ENCODE peak calls at places on chromosomes 13 and 19, in six cellular contexts. One of them, this sample, is unnamed.

GRCh38 chr19:55491546-55492360 is 3.5 kb downstream of the SSC5D start:
- DNase-seq in thoracic aorta: no peak
- DNase-seq in small intestine: no peak
- DNase-seq in cardiac muscle cell: no peak
- DNase-seq in neural progenitor cell: no peak
- DNase-seq in ascending aorta: no peak
- DNase-seq in this sample: no peak

GRCh38 chr13:109610517-109610916 is 175.9 kb downstream of the IRS2 start:
- DNase-seq in thoracic aorta: no peak
- DNase-seq in small intestine: peak; percentile 50
- DNase-seq in cardiac muscle cell: peak; percentile 27
- DNase-seq in neural progenitor cell: peak; percentile 50
- DNase-seq in ascending aorta: no peak
- DNase-seq in this sample: no peak

GRCh38 chr19:14770944-14771839 is 7.2 kb downstream of the ADGRE2 start:
- DNase-seq in thoracic aorta: no peak
- DNase-seq in small intestine: no peak
- DNase-seq in cardiac muscle cell: no peak
- DNase-seq in neural progenitor cell: peak; percentile 23
- DNase-seq in ascending aorta: no peak
- DNase-seq in this sample: no peak

GRCh38 chr13:19345158-19345557 is 163.5 kb upstream of the TUBA3C start:
- DNase-seq in thoracic aorta: no peak
- DNase-seq in small intestine: no peak
- DNase-seq in cardiac muscle cell: no peak
- DNase-seq in neural progenitor cell: no peak
- DNase-seq in ascending aorta: no peak
- DNase-seq in this sample: no peak

GRCh38 chr13:36509369-36509768 is 77.1 kb downstream of the CCNA1 start:
- DNase-seq in thoracic aorta: no peak
- DNase-seq in small intestine: no peak
- DNase-seq in cardiac muscle cell: no peak
- DNase-seq in neural progenitor cell: peak; percentile 35
- DNase-seq in ascending aorta: no peak
- DNase-seq in this sample: no peak

GRCh38 chr13:74796126-74796643 is 662.0 kb upstream of the KLF12 start:
- DNase-seq in thoracic aorta: no peak
- DNase-seq in small intestine: no peak
- DNase-seq in cardiac muscle cell: no peak
- DNase-seq in neural progenitor cell: no peak
- DNase-seq in ascending aorta: no peak
- DNase-seq in this sample: no peak

GRCh38 chr19:8593931-8594330 is 16.6 kb downstream of the ADAMTS10 start:
- DNase-seq in thoracic aorta: no peak
- DNase-seq in small intestine: no peak
- DNase-seq in cardiac muscle cell: no peak
- DNase-seq in neural progenitor cell: no peak
- DNase-seq in ascending aorta: no peak
- DNase-seq in this sample: no peak

GRCh38 chr19:13164370-13165090 is 14.3 kb downstream of the IER2 start:
- DNase-seq in thoracic aorta: no peak
- DNase-seq in small intestine: peak; percentile 73
- DNase-seq in cardiac muscle cell: peak; percentile 57
- DNase-seq in neural progenitor cell: peak; percentile 92
- DNase-seq in ascending aorta: no peak
- DNase-seq in this sample: no peak

GRCh38 chr19:728011-728410 is 19.3 kb downstream of the PALM start:
- DNase-seq in thoracic aorta: no peak
- DNase-seq in small intestine: no peak
- DNase-seq in cardiac muscle cell: no peak
- DNase-seq in neural progenitor cell: no peak
- DNase-seq in ascending aorta: no peak
- DNase-seq in this sample: no peak

GRCh38 chr19:410243-410781 is 1.4 kb upstream of the C2CD4C start:
- DNase-seq in thoracic aorta: no peak
- DNase-seq in small intestine: no peak
- DNase-seq in cardiac muscle cell: no peak
- DNase-seq in neural progenitor cell: no peak
- DNase-seq in ascending aorta: no peak
- DNase-seq in this sample: no peak

GRCh38 chr13:114179087-114179658 is at the start of gene CFAP97D2:
- DNase-seq in thoracic aorta: no peak
- DNase-seq in small intestine: no peak
- DNase-seq in cardiac muscle cell: no peak
- DNase-seq in neural progenitor cell: peak; percentile 29
- DNase-seq in ascending aorta: no peak
- DNase-seq in this sample: no peak

GRCh38 chr19:9913237-9914000 is 22.9 kb downstream of the OLFM2 start:
- DNase-seq in thoracic aorta: no peak
- DNase-seq in small intestine: no peak
- DNase-seq in cardiac muscle cell: peak; percentile 71
- DNase-seq in neural progenitor cell: peak; percentile 68
- DNase-seq in ascending aorta: no peak
- DNase-seq in this sample: no peak

GRCh38 chr19:5068251-5069090 is 99.6 kb downstream of the KDM4B start:
- DNase-seq in thoracic aorta: no peak
- DNase-seq in small intestine: peak; percentile 65
- DNase-seq in cardiac muscle cell: no peak
- DNase-seq in neural progenitor cell: no peak
- DNase-seq in ascending aorta: no peak
- DNase-seq in this sample: no peak

GRCh38 chr13:36639610-36640009 is 34.2 kb upstream of the SERTM1 start:
- DNase-seq in thoracic aorta: no peak
- DNase-seq in small intestine: no peak
- DNase-seq in cardiac muscle cell: no peak
- DNase-seq in neural progenitor cell: no peak
- DNase-seq in ascending aorta: no peak
- DNase-seq in this sample: no peak

GRCh38 chr13:106530209-106530906 is 5.1 kb downstream of the EFNB2 start:
- DNase-seq in thoracic aorta: no peak
- DNase-seq in small intestine: peak; percentile 43
- DNase-seq in cardiac muscle cell: no peak
- DNase-seq in neural progenitor cell: peak; percentile 46
- DNase-seq in ascending aorta: no peak
- DNase-seq in this sample: no peak

GRCh38 chr19:6216996-6217751 is 62.6 kb downstream of the MLLT1 start:
- DNase-seq in thoracic aorta: no peak
- DNase-seq in small intestine: no peak
- DNase-seq in cardiac muscle cell: peak; percentile 95
- DNase-seq in neural progenitor cell: peak; percentile 94
- DNase-seq in ascending aorta: no peak
- DNase-seq in this sample: no peak

GRCh38 chr19:35896643-35897040 is 3.7 kb downstream of the NFKBID start:
- DNase-seq in thoracic aorta: no peak
- DNase-seq in small intestine: no peak
- DNase-seq in cardiac muscle cell: no peak
- DNase-seq in neural progenitor cell: no peak
- DNase-seq in ascending aorta: no peak
- DNase-seq in this sample: no peak

GRCh38 chr19:19137556-19138109 is 645 bp downstream of the TMEM161A start:
- DNase-seq in thoracic aorta: no peak
- DNase-seq in small intestine: no peak
- DNase-seq in cardiac muscle cell: peak; percentile 39
- DNase-seq in neural progenitor cell: peak; percentile 20
- DNase-seq in ascending aorta: no peak
- DNase-seq in this sample: no peak

GRCh38 chr19:19132912-19133311 is 5.4 kb downstream of the TMEM161A start:
- DNase-seq in thoracic aorta: no peak
- DNase-seq in small intestine: no peak
- DNase-seq in cardiac muscle cell: no peak
- DNase-seq in neural progenitor cell: no peak
- DNase-seq in ascending aorta: no peak
- DNase-seq in this sample: no peak

GRCh38 chr19:19133985-19134384 is 4.3 kb downstream of the TMEM161A start:
- DNase-seq in thoracic aorta: no peak
- DNase-seq in small intestine: no peak
- DNase-seq in cardiac muscle cell: no peak
- DNase-seq in neural progenitor cell: no peak
- DNase-seq in ascending aorta: no peak
- DNase-seq in this sample: no peak

GRCh38 chr19:19131989-19132388 is 6.3 kb downstream of the TMEM161A start:
- DNase-seq in thoracic aorta: no peak
- DNase-seq in small intestine: no peak
- DNase-seq in cardiac muscle cell: no peak
- DNase-seq in neural progenitor cell: no peak
- DNase-seq in ascending aorta: no peak
- DNase-seq in this sample: no peak

GRCh38 chr19:19134687-19135158 is 3.6 kb downstream of the TMEM161A start:
- DNase-seq in thoracic aorta: no peak
- DNase-seq in small intestine: peak; percentile 24
- DNase-seq in cardiac muscle cell: peak; percentile 98
- DNase-seq in neural progenitor cell: peak; percentile 55
- DNase-seq in ascending aorta: no peak
- DNase-seq in this sample: no peak
- H3K4me3 ChIP-seq in thoracic aorta: no peak overlapping the region
- H3K4me3 ChIP-seq in small intestine: no peak overlapping the region
- H3K4me3 ChIP-seq in cardiac muscle cell: no peak overlapping the region
- H3K4me3 ChIP-seq in neural progenitor cell: no peak overlapping the region
- H3K4me3 ChIP-seq in ascending aorta: no peak overlapping the region
- H3K4me3 ChIP-seq in this sample: no peak overlapping the region

GRCh38 chr19:44985445-44985844 is 15.8 kb upstream of the RELB start:
- DNase-seq in thoracic aorta: no peak
- DNase-seq in small intestine: no peak
- DNase-seq in cardiac muscle cell: no peak
- DNase-seq in neural progenitor cell: no peak
- DNase-seq in ascending aorta: no peak
- DNase-seq in this sample: no peak
- H3K36me3 ChIP-seq in thoracic aorta: peaks cover 34% of the 10 kb centered on the region
- H3K36me3 ChIP-seq in small intestine: peaks cover 6% of the 10 kb centered on the region
- H3K36me3 ChIP-seq in cardiac muscle cell: peaks cover 21% of the 10 kb centered on the region
- H3K36me3 ChIP-seq in neural progenitor cell: no peaks in the 10 kb centered on the region
- H3K36me3 ChIP-seq in ascending aorta: peaks cover 64% of the 10 kb centered on the region
- H3K36me3 ChIP-seq in this sample: peaks cover 27% of the 10 kb centered on the region

GRCh38 chr13:88235441-88235840 is 564.3 kb downstream of the SLITRK5 start:
- DNase-seq in thoracic aorta: no peak
- DNase-seq in small intestine: no peak
- DNase-seq in cardiac muscle cell: no peak
- DNase-seq in neural progenitor cell: no peak
- DNase-seq in ascending aorta: no peak
- DNase-seq in this sample: no peak
- H3K4me3 ChIP-seq in thoracic aorta: no peak overlapping the region
- H3K4me3 ChIP-seq in small intestine: no peak overlapping the region
- H3K4me3 ChIP-seq in cardiac muscle cell: no peak overlapping the region
- H3K4me3 ChIP-seq in neural progenitor cell: no peak overlapping the region
- H3K4me3 ChIP-seq in ascending aorta: no peak overlapping the region
- H3K4me3 ChIP-seq in this sample: no peak overlapping the region

GRCh38 chr13:100657881-100658315 is 16.7 kb downstream of the TMTC4 start:
- DNase-seq in thoracic aorta: no peak
- DNase-seq in small intestine: no peak
- DNase-seq in cardiac muscle cell: no peak
- DNase-seq in neural progenitor cell: no peak
- DNase-seq in ascending aorta: no peak
- DNase-seq in this sample: no peak

GRCh38 chr13:100658363-100658762 is 16.2 kb downstream of the TMTC4 start:
- DNase-seq in thoracic aorta: no peak
- DNase-seq in small intestine: peak; percentile 7
- DNase-seq in cardiac muscle cell: no peak
- DNase-seq in neural progenitor cell: no peak
- DNase-seq in ascending aorta: no peak
- DNase-seq in this sample: no peak

GRCh38 chr13:100659578-100659977 is 15.0 kb downstream of the TMTC4 start:
- DNase-seq in thoracic aorta: no peak
- DNase-seq in small intestine: no peak
- DNase-seq in cardiac muscle cell: no peak
- DNase-seq in neural progenitor cell: no peak
- DNase-seq in ascending aorta: no peak
- DNase-seq in this sample: no peak

GRCh38 chr13:100662470-100663211 is 12.0 kb downstream of the TMTC4 start:
- DNase-seq in thoracic aorta: no peak
- DNase-seq in small intestine: no peak
- DNase-seq in cardiac muscle cell: no peak
- DNase-seq in neural progenitor cell: no peak
- DNase-seq in ascending aorta: no peak
- DNase-seq in this sample: no peak

DNA sequence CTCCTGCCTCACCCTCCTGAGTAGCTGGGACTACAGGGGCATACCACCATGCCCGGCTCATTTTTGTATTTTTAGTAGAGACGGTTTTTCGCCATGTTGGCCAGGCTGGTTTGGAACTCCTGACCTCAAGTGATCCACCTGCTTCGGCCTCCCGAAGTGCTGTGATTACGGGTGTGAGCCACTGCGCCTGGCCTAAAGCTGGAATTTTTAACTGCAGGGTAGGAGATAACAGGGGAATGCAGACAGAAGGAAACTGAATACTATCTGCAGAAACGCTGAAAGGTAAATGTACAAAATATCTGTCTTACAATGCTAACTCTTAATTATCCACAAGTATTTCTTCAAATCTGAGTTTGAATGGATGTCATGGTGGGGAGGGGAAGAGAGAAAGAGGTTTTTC is 13.8 kb downstream of the TMTC4 start:
- DNase-seq in thoracic aorta: no peak
- DNase-seq in small intestine: no peak
- DNase-seq in cardiac muscle cell: no peak
- DNase-seq in neural progenitor cell: no peak
- DNase-seq in ascending aorta: no peak
- DNase-seq in this sample: no peak
- H3K36me3 ChIP-seq in thoracic aorta: peaks cover 15% of the 10 kb centered on the region
- H3K36me3 ChIP-seq in small intestine: peaks cover 13% of the 10 kb centered on the region
- H3K36me3 ChIP-seq in cardiac muscle cell: peaks cover 20% of the 10 kb centered on the region
- H3K36me3 ChIP-seq in neural progenitor cell: no peaks in the 10 kb centered on the region
- H3K36me3 ChIP-seq in ascending aorta: peaks cover 27% of the 10 kb centered on the region
- H3K36me3 ChIP-seq in this sample: peaks cover 5% of the 10 kb centered on the region

DNA sequence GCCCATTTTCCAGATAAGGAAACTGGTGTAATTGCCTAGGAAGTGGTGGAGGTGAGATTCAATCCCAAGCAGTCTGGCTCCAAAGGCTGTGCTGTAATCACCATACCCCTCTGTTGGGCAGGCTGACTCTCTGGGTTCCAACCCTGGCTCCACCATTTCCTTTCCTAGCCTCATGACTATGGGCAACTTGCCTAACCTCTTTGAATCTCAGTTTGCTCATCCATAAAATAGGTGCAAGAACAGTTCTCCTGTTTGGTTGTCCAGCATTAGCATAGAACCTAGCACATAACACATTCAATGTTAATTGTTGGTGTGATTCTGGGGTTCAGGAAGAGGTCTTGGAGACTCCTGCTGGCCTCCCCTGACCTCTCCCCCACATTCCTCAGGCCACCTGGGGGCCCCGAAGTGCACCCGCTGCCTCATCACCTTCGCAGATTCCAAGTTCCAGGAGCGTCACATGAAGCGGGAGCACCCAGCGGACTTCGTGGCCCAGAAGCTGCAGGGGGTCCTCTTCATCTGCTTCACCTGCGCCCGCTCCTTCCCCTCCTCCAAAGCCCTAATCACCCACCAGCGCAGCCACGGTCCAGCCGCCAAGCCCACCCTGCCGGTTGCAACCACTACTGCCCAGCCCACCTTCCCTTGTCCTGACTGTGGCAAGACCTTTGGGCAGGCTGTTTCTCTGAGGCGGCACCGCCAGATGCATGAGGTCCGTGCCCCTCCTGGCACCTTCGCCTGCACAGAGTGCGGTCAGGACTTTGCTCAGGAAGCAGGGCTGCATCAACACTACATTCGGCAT is 2.2 kb downstream of the ZNF576 start:
- DNase-seq in thoracic aorta: no peak
- DNase-seq in small intestine: no peak
- DNase-seq in cardiac muscle cell: no peak
- DNase-seq in neural progenitor cell: no peak
- DNase-seq in ascending aorta: no peak
- DNase-seq in this sample: no peak
- H3K4me3 ChIP-seq in thoracic aorta: no peak overlapping the region
- H3K4me3 ChIP-seq in small intestine: no peak overlapping the region
- H3K4me3 ChIP-seq in cardiac muscle cell: no peak overlapping the region
- H3K4me3 ChIP-seq in neural progenitor cell: no peak overlapping the region
- H3K4me3 ChIP-seq in ascending aorta: no peak overlapping the region
- H3K4me3 ChIP-seq in this sample: no peak overlapping the region

GRCh38 chr19:47072323-47072722 is 23.9 kb upstream of the TMEM160 start:
- DNase-seq in thoracic aorta: no peak
- DNase-seq in small intestine: no peak
- DNase-seq in cardiac muscle cell: no peak
- DNase-seq in neural progenitor cell: no peak
- DNase-seq in ascending aorta: no peak
- DNase-seq in this sample: no peak
- H3K36me3 ChIP-seq in thoracic aorta: peaks cover 54% of the 10 kb centered on the region
- H3K36me3 ChIP-seq in small intestine: peaks cover 23% of the 10 kb centered on the region
- H3K36me3 ChIP-seq in cardiac muscle cell: peaks cover 23% of the 10 kb centered on the region
- H3K36me3 ChIP-seq in neural progenitor cell: no peaks in the 10 kb centered on the region
- H3K36me3 ChIP-seq in ascending aorta: peaks cover 58% of the 10 kb centered on the region
- H3K36me3 ChIP-seq in this sample: peaks cover 38% of the 10 kb centered on the region

This sample was measured in BJ.